ENCODE peak calls at places on chromosomes 7 and 10, in nine cellular contexts. V is transverse colon; I is fibroblast of pulmonary artery; G is AG10803; M is trophoblast cell; T is CD4-positive, CD25-positive, alpha-beta regulatory T cell; B is tibial nerve; K is prostate gland; P is epithelial cell of esophagus. Q is an unnamed sample.
A peak's percentile ranks its signal among the peaks of the same experiment; 100 is the strongest.

GRCh38 chr7:34841326-34841725 is 183.3 kb downstream of the NPSR1 start:
- DNase-seq in P (no peak), T (no peak), I (no peak), V (no peak), K (no peak), G (no peak), M (no peak), B (no peak), Q (no peak)

GRCh38 chr10:22314852-22315251 is 1.3 kb upstream of the COMMD3 start:
- DNase-seq in K (no peak), V (no peak), I (peak; percentile 42), B (no peak), M (no peak), G (no peak), T (peak; percentile 37), P (peak; percentile 36), Q (no peak)

GRCh38 chr10:89741126-89741762 is 39.9 kb downstream of the KIF20B start:
- DNase-seq in B (no peak), P (no peak), M (no peak), T (peak; percentile 6), G (no peak), K (no peak), V (no peak), I (no peak), Q (no peak)

GRCh38 chr10:24849537-24850299 is 102.7 kb downstream of the PRTFDC1 start:
- DNase-seq in M (no peak), V (no peak), B (no peak), G (no peak), P (peak; percentile 81), K (no peak), T (no peak), I (no peak), Q (peak; percentile 77)

GRCh38 chr7:5492249-5493020 is 68.8 kb upstream of the TNRC18 start:
- DNase-seq in P (no peak), M (no peak), G (no peak), T (no peak), I (no peak), K (no peak), V (no peak), B (no peak), Q (no peak)

GRCh38 chr10:70915806-70916205 is 27.4 kb upstream of the PCBD1 start:
- DNase-seq in M (no peak), P (no peak), K (no peak), I (no peak), V (no peak), T (no peak), G (no peak), B (no peak), Q (no peak)

GRCh38 chr7:50140688-50141087 is 47.6 kb upstream of the ZPBP start:
- DNase-seq in I (no peak), G (no peak), V (no peak), B (no peak), T (no peak), P (no peak), M (no peak), K (no peak), Q (no peak)

GRCh38 chr10:99827906-99828305 is 45.5 kb downstream of the ABCC2 start:
- DNase-seq in G (no peak), K (no peak), M (no peak), B (no peak), I (peak; percentile 35), T (no peak), V (no peak), P (no peak), Q (peak; percentile 33)

GRCh38 chr7:46478046-46478445 is 557.0 kb upstream of the IGFBP3 start:
- DNase-seq in M (no peak), B (no peak), G (peak; percentile 80), T (no peak), P (no peak), V (no peak), K (no peak), I (no peak), Q (peak; percentile 79)

GRCh38 chr7:114856625-114857024 is 65.3 kb upstream of the MDFIC start:
- DNase-seq in V (no peak), B (no peak), G (peak; percentile 40), T (no peak), P (peak; percentile 33), I (peak; percentile 35), K (no peak), M (peak; percentile 49), Q (no peak)

GRCh38 chr7:87075671-87076404 is 16.4 kb upstream of the ELAPOR2 start:
- DNase-seq in G (no peak), V (no peak), M (no peak), T (no peak), P (no peak), K (no peak), I (no peak), B (no peak), Q (no peak)
- H3K4me3 ChIP-seq in G (no peak overlapping the region), V (no peak overlapping the region), M (no peak overlapping the region), T (no peak overlapping the region), P (no peak overlapping the region), K (no peak overlapping the region), I (no peak overlapping the region), B (no peak overlapping the region), Q (no peak overlapping the region)

DNA sequence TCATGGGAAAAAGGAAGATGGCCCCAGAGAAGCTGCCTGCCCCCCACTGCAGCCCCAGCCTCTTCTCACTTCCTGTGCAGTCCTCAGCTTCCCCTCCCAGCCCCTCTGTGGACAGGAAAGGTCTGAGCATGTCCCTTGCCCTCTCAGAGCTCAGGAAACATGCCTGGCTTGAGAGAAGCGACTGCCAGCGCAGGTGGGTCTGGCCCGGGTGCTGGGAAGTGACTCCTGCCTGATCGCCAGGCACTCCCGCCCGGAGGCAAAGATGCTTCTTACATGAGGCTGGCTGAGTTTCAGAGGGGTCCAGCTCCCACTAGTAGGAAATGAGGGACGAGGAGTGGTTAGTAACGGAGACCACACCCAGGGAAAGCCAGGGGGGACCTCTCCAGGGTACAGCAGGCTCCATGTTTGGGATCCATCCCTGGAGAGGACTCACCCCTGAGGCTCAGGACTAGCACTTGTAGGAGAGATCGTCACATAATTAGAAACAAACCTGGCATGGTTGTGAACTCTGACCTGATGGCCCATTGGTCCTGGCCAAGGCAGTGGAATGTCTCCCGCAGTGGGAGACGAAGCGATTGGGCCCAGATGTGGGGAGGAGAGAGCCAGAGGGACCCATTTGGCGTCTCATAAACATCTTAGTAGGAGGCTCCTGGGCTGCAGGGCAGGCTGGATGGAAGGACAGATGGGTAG is 12.3 kb downstream of the ELN start:
- DNase-seq in P (peak; percentile 15), B (no peak), K (no peak), G (peak; percentile 42), I (no peak), M (peak; percentile 11), T (no peak), V (no peak), Q (no peak)
- H3K4me3 ChIP-seq in P (no peak overlapping the region), B (no peak overlapping the region), K (no peak overlapping the region), G (no peak overlapping the region), I (no peak overlapping the region), M (no peak overlapping the region), T (no peak overlapping the region), V (no peak overlapping the region), Q (no peak overlapping the region)

GRCh38 chr10:123516291-123516690 is 149.9 kb upstream of the GPR26 start:
- DNase-seq in I (no peak), M (no peak), B (no peak), P (no peak), V (no peak), G (no peak), T (no peak), K (no peak), Q (no peak)

GRCh38 chr10:123509338-123509737 is 156.8 kb upstream of the GPR26 start:
- DNase-seq in P (no peak), B (no peak), G (no peak), V (no peak), K (no peak), M (no peak), T (no peak), I (no peak), Q (no peak)

GRCh38 chr10:123514996-123515395 is 151.2 kb upstream of the GPR26 start:
- DNase-seq in B (no peak), G (no peak), P (no peak), V (no peak), K (no peak), I (no peak), T (no peak), M (no peak), Q (no peak)

GRCh38 chr10:123515661-123516060 is 150.5 kb upstream of the GPR26 start:
- DNase-seq in I (no peak), K (no peak), V (no peak), T (no peak), P (no peak), G (no peak), B (no peak), M (no peak), Q (no peak)

GRCh38 chr10:123512881-123513822 is 153.0 kb upstream of the GPR26 start:
- DNase-seq in P (no peak), V (no peak), M (no peak), I (no peak), B (no peak), T (no peak), K (no peak), G (peak; percentile 25), Q (no peak)
- H3K4me3 ChIP-seq in P (no peak overlapping the region), V (no peak overlapping the region), M (no peak overlapping the region), I (no peak overlapping the region), B (no peak overlapping the region), T (no peak overlapping the region), K (no peak overlapping the region), G (no peak overlapping the region), Q (no peak overlapping the region)

GRCh38 chr10:116756277-116756676 is 13.9 kb upstream of the HSPA12A start:
- DNase-seq in K (peak; percentile 13), B (peak; percentile 45), I (peak; percentile 43), V (peak; percentile 38), T (no peak), P (no peak), G (peak; percentile 64), M (no peak), Q (no peak)

GRCh38 chr10:116748471-116748870 is 6.1 kb upstream of the HSPA12A start:
- DNase-seq in P (no peak), B (no peak), G (no peak), M (no peak), K (no peak), T (no peak), V (no peak), I (no peak), Q (no peak)

GRCh38 chr10:116753759-116754158 is 11.4 kb upstream of the HSPA12A start:
- DNase-seq in B (no peak), M (no peak), G (no peak), K (no peak), V (no peak), I (peak; percentile 63), T (no peak), P (peak; percentile 89), Q (no peak)

GRCh38 chr10:116752969-116753665 is 10.8 kb upstream of the HSPA12A start:
- DNase-seq in M (no peak), I (no peak), K (no peak), B (no peak), V (no peak), P (no peak), G (no peak), T (no peak), Q (no peak)

GRCh38 chr10:116752563-116752962 is 10.2 kb upstream of the HSPA12A start:
- DNase-seq in K (no peak), G (no peak), M (no peak), P (peak; percentile 57), I (no peak), B (no peak), V (no peak), T (no peak), Q (no peak)
- H3K4me3 ChIP-seq in K (no peak overlapping the region), G (no peak overlapping the region), M (no peak overlapping the region), P (no peak overlapping the region), I (no peak overlapping the region), B (no peak overlapping the region), V (no peak overlapping the region), T (no peak overlapping the region), Q (no peak overlapping the region)

Q was measured in astrocyte of the spinal cord.